ENCODE peak calls at places on chromosomes 2 and 18, in four cellular contexts. D, A, F and Q are unnamed samples.

GRCh38 chr2:175552902-175553301 is 371.4 kb upstream of the ATP5MC3 start:
- DNase-seq in D (no peak), A (no peak), F (no peak), Q (no peak)

GRCh38 chr2:235555356-235555755 is 61.5 kb downstream of the AGAP1 start:
- DNase-seq in D (no peak), A (no peak), F (no peak), Q (no peak)

GRCh38 chr2:96091141-96091710 is 25.1 kb downstream of the ADRA2B start:
- DNase-seq in D (peak), A (no peak), F (no peak), Q (no peak)

GRCh38 chr18:8814206-8814605 is 108.8 kb downstream of the MTCL1 start:
- DNase-seq in D (no peak), A (no peak), F (no peak), Q (no peak)

GRCh38 chr2:67510745-67511144 is 113.6 kb downstream of the ETAA1 start:
- DNase-seq in D (no peak), A (no peak), F (no peak), Q (no peak)

GRCh38 chr2:205212357-205212756 is 469.9 kb upstream of the NRP2 start:
- DNase-seq in D (no peak), A (no peak), F (no peak), Q (no peak)

GRCh38 chr18:3540805-3541548 is 91.0 kb downstream of the TGIF1 start:
- DNase-seq in D (no peak), A (no peak), F (no peak), Q (no peak)

GRCh38 chr2:70978388-70979357 is at the start of gene ANKRD53:
- DNase-seq in D (peak), A (no peak), F (no peak), Q (no peak)

GRCh38 chr2:25228848-25229674 is 60.7 kb upstream of the POMC start:
- DNase-seq in D (peak), A (no peak), F (peak), Q (peak)

GRCh38 chr2:120856421-120856862 is 120.8 kb downstream of the GLI2 start:
- DNase-seq in D (no peak), A (no peak), F (no peak), Q (no peak)

GRCh38 chr2:198546091-198546490 is 741.7 kb downstream of the PLCL1 start:
- DNase-seq in D (no peak), A (no peak), F (peak), Q (no peak)

GRCh38 chr2:150570712-150571111 is 83.2 kb upstream of the RND3 start:
- DNase-seq in D (no peak), A (no peak), F (no peak), Q (no peak)

GRCh38 chr18:35817604-35818352 is 154.7 kb upstream of the RMP24 start:
- DNase-seq in D (no peak), A (no peak), F (no peak), Q (no peak)

GRCh38 chr2:147524912-147525311 is 319.9 kb upstream of the ACVR2A start:
- DNase-seq in D (no peak), A (no peak), F (no peak), Q (no peak)

GRCh38 chr2:144277622-144278354 is 242.1 kb downstream of the ZEB2 start:
- DNase-seq in D (no peak), A (no peak), F (no peak), Q (no peak)

GRCh38 chr2:85852979-85853498 is 35.8 kb downstream of the ST3GAL5 start:
- DNase-seq in D (no peak), A (peak), F (no peak), Q (no peak)

GRCh38 chr2:174191342-174191886 is 56.9 kb downstream of the OLA1 start:
- DNase-seq in D (no peak), A (no peak), F (no peak), Q (no peak)

GRCh38 chr2:190478572-190478971 is 56.0 kb downstream of the NEMP2 start:
- DNase-seq in D (no peak), A (no peak), F (no peak), Q (no peak)

GRCh38 chr18:295756-296155 is 27.9 kb upstream of the THOC1 start:
- DNase-seq in D (no peak), A (no peak), F (no peak), Q (no peak)

GRCh38 chr18:48799724-48800315 is 150.9 kb downstream of the SMAD7 start:
- DNase-seq in D (peak), A (no peak), F (no peak), Q (no peak)

GRCh38 chr2:172423120-172423519 is 4.3 kb upstream of the ITGA6 start:
- DNase-seq in D (no peak), A (no peak), F (no peak), Q (no peak)

GRCh38 chr2:218398437-218399390 is 954 bp upstream of the CTDSP1 start:
- DNase-seq in D (peak), A (no peak), F (peak), Q (peak)

GRCh38 chr2:126792186-126792585 is 106.5 kb upstream of the TEX51 start:
- DNase-seq in D (no peak), A (no peak), F (no peak), Q (no peak)

GRCh38 chr2:232926448-232927040 is 56.5 kb downstream of the SNORC start:
- DNase-seq in D (peak), A (no peak), F (no peak), Q (no peak)

GRCh38 chr2:20050712-20051517 is 513 bp downstream of the LAPTM4A start:
- DNase-seq in D (peak), A (no peak), F (peak), Q (peak)

GRCh38 chr2:3667151-3667631 is 9.2 kb downstream of the ALLC start:
- DNase-seq in D (peak), A (peak), F (no peak), Q (no peak)

GRCh38 chr2:29108225-29108624 is 7.0 kb upstream of the CLIP4 start:
- DNase-seq in D (no peak), A (no peak), F (peak), Q (no peak)

GRCh38 chr2:227503433-227504406 is 31.8 kb downstream of the AGFG1 start:
- DNase-seq in D (no peak), A (no peak), F (peak), Q (no peak)

GRCh38 chr2:223052710-223053261 is 796 bp downstream of the KCNE4 start:
- DNase-seq in D (no peak), A (no peak), F (no peak), Q (no peak)

GRCh38 chr2:111946294-111947114 is 48.1 kb downstream of the MERTK start:
- DNase-seq in D (no peak), A (no peak), F (peak), Q (no peak)

GRCh38 chr2:8684421-8684884 is 2.6 kb downstream of the ID2 start:
- DNase-seq in D (no peak), A (peak), F (peak), Q (no peak)
- TF ChIP-seq SUZ12 in D (no peak), A (no peak), F (no peak), Q (no peak)

GRCh38 chr2:157572725-157573124 is 55.9 kb downstream of the ACVR1C start:
- DNase-seq in D (no peak), A (no peak), F (peak), Q (peak)
- TF ChIP-seq SP1 in D (no peak), A (no peak), F (no peak), Q (no peak)

GRCh38 chr2:128420131-128420530 is 101.5 kb upstream of the HS6ST1 start:
- DNase-seq in D (no peak), A (no peak), F (no peak), Q (no peak)

GRCh38 chr2:128420776-128421175 is 102.1 kb upstream of the HS6ST1 start:
- DNase-seq in D (no peak), A (no peak), F (no peak), Q (no peak)

GRCh38 chr2:128421861-128422311 is 103.2 kb upstream of the HS6ST1 start:
- DNase-seq in D (peak), A (no peak), F (no peak), Q (no peak)

GRCh38 chr2:128422571-128422970 is 103.9 kb upstream of the HS6ST1 start:
- DNase-seq in D (no peak), A (no peak), F (no peak), Q (no peak)

DNA sequence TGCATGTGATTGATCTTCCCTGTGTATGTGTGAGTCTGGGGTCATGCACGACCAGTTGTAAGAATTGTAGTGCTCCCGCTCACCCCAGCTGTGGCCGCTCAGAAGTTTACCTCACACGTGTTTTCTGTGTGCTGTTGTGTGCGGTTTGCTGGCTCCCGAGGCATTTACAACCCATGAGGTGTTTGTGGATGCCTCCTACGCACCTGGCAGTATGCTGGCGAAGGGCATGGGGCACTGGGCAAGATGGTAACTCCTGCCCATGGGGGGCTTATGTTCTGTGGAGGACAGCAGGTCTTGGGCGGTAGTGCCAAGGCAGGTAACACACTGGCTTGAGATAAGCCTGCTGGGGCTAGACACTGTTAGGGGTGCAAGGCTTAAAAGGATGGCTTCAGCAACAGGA is 102.6 kb upstream of the HS6ST1 start:
- DNase-seq in D (no peak), A (no peak), F (no peak), Q (no peak)
- TF ChIP-seq SUZ12 in D (no peak), A (no peak), F (no peak), Q (no peak)

GRCh38 chr2:88671786-88672427 is 19.6 kb upstream of the RPIA start:
- DNase-seq in D (peak), A (no peak), F (peak), Q (peak)
- TF ChIP-seq SP1 in D (no peak), A (no peak), F (no peak), Q (no peak)